ENCODE peak calls at places on chromosome 11, in four cellular contexts. One of them, this sample, is unnamed.

GRCh38 chr11:64924910-64925284 is 408 bp downstream of the PPP2R5B start:
- DNase-seq in fibroblast of mammary gland: no peak
- DNase-seq in heart left ventricle: peak; percentile 33
- DNase-seq in PC-3: no peak
- DNase-seq in this sample: no peak

GRCh38 chr11:106491751-106492150 is 414.3 kb downstream of the AASDHPPT start:
- DNase-seq in fibroblast of mammary gland: no peak
- DNase-seq in heart left ventricle: no peak
- DNase-seq in PC-3: no peak
- DNase-seq in this sample: no peak

GRCh38 chr11:12625438-12626071 is 48.7 kb upstream of the TEAD1 start:
- DNase-seq in fibroblast of mammary gland: peak; percentile 90
- DNase-seq in heart left ventricle: no peak
- DNase-seq in PC-3: peak; percentile 87
- DNase-seq in this sample: peak; percentile 66

GRCh38 chr11:128487978-128488377 is 99.4 kb downstream of the ETS1 start:
- DNase-seq in fibroblast of mammary gland: no peak
- DNase-seq in heart left ventricle: no peak
- DNase-seq in PC-3: no peak
- DNase-seq in this sample: no peak

GRCh38 chr11:125496465-125496817 is 376 bp upstream of the FEZ1 start:
- DNase-seq in fibroblast of mammary gland: no peak
- DNase-seq in heart left ventricle: no peak
- DNase-seq in PC-3: no peak
- DNase-seq in this sample: no peak

GRCh38 chr11:92893276-92893675 is 76.2 kb upstream of the MTNR1B start:
- DNase-seq in fibroblast of mammary gland: no peak
- DNase-seq in heart left ventricle: no peak
- DNase-seq in PC-3: no peak
- DNase-seq in this sample: peak; percentile 21

GRCh38 chr11:75668508-75669297 is at the start of gene MAP6:
- DNase-seq in fibroblast of mammary gland: no peak
- DNase-seq in heart left ventricle: peak; percentile 23
- DNase-seq in PC-3: peak; percentile 39
- DNase-seq in this sample: peak; percentile 11

GRCh38 chr11:103433976-103434375 is 324.8 kb downstream of the DYNC2H1 start:
- DNase-seq in fibroblast of mammary gland: no peak
- DNase-seq in heart left ventricle: no peak
- DNase-seq in PC-3: peak; percentile 28
- DNase-seq in this sample: no peak

GRCh38 chr11:11081786-11082185 is 223.9 kb upstream of the ZBED5 start:
- DNase-seq in fibroblast of mammary gland: no peak
- DNase-seq in heart left ventricle: no peak
- DNase-seq in PC-3: no peak
- DNase-seq in this sample: no peak

GRCh38 chr11:44814881-44815592 is 88.3 kb downstream of the TSPAN18 start:
- DNase-seq in fibroblast of mammary gland: peak; percentile 56
- DNase-seq in heart left ventricle: no peak
- DNase-seq in PC-3: no peak
- DNase-seq in this sample: peak; percentile 10

GRCh38 chr11:59574467-59574866 is 41.1 kb downstream of the OSBP start:
- DNase-seq in fibroblast of mammary gland: peak; percentile 33
- DNase-seq in heart left ventricle: no peak
- DNase-seq in PC-3: no peak
- DNase-seq in this sample: no peak

GRCh38 chr11:62560566-62561103 is 13.1 kb downstream of the EEF1G start:
- DNase-seq in fibroblast of mammary gland: peak; percentile 98
- DNase-seq in heart left ventricle: peak; percentile 89
- DNase-seq in PC-3: peak; percentile 99
- DNase-seq in this sample: peak; percentile 98

GRCh38 chr11:3105791-3106735 is 48.8 kb upstream of the CARS1 start:
- DNase-seq in fibroblast of mammary gland: no peak
- DNase-seq in heart left ventricle: no peak
- DNase-seq in PC-3: no peak
- DNase-seq in this sample: no peak

GRCh38 chr11:46296520-46297448 is 19.3 kb downstream of the CREB3L1 start:
- DNase-seq in fibroblast of mammary gland: peak; percentile 85
- DNase-seq in heart left ventricle: peak; percentile 59
- DNase-seq in PC-3: peak; percentile 19
- DNase-seq in this sample: no peak
- H3K4me3 ChIP-seq in fibroblast of mammary gland: no peak overlapping the region
- H3K4me3 ChIP-seq in heart left ventricle: peak overlapping the region; percentile 47
- H3K4me3 ChIP-seq in PC-3: no peak overlapping the region
- H3K4me3 ChIP-seq in this sample: no peak overlapping the region

GRCh38 chr11:124108158-124108557 is 7.1 kb upstream of the VWA5A start:
- DNase-seq in fibroblast of mammary gland: peak; percentile 41
- DNase-seq in heart left ventricle: no peak
- DNase-seq in PC-3: peak; percentile 53
- DNase-seq in this sample: peak; percentile 53
- TF ChIP-seq CTCF in fibroblast of mammary gland: peak; percentile 29
- TF ChIP-seq CTCF in heart left ventricle: no peak
- TF ChIP-seq CTCF in PC-3: peak; percentile 56
- TF ChIP-seq CTCF in this sample: peak; percentile 36

DNA sequence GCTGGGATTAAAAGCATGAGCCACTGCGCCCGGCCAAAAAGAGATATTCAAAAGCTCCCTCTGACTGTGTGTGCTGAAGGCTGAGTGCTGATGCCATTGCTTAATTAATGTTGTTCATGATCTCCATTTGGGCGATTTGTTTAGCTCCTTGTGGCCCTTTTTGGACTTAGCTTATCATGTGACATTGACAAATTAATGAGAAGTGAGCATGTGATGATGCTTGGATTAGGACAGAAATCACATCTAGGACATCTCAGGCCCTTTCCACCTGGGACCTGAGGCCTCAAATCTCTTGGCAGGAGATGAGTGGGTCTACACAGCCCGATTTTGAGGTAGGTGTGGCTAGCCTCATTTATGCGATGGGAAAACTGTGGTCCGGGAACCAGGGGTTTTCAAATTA is 10.4 kb downstream of the EHF start:
- DNase-seq in fibroblast of mammary gland: no peak
- DNase-seq in heart left ventricle: no peak
- DNase-seq in PC-3: no peak
- DNase-seq in this sample: no peak
- H3K4me3 ChIP-seq in fibroblast of mammary gland: no peak overlapping the region
- H3K4me3 ChIP-seq in heart left ventricle: no peak overlapping the region
- H3K4me3 ChIP-seq in PC-3: peak overlapping the region; percentile 43
- H3K4me3 ChIP-seq in this sample: no peak overlapping the region

GRCh38 chr11:68641880-68642279 is 42.5 kb upstream of the GAL start:
- DNase-seq in fibroblast of mammary gland: no peak
- DNase-seq in heart left ventricle: no peak
- DNase-seq in PC-3: no peak
- DNase-seq in this sample: no peak

GRCh38 chr11:68646832-68647231 is 37.5 kb upstream of the GAL start:
- DNase-seq in fibroblast of mammary gland: no peak
- DNase-seq in heart left ventricle: no peak
- DNase-seq in PC-3: no peak
- DNase-seq in this sample: no peak

GRCh38 chr11:68643576-68643975 is 40.8 kb upstream of the GAL start:
- DNase-seq in fibroblast of mammary gland: peak; percentile 9
- DNase-seq in heart left ventricle: no peak
- DNase-seq in PC-3: peak; percentile 49
- DNase-seq in this sample: no peak
- TF ChIP-seq CTCF in fibroblast of mammary gland: no peak
- TF ChIP-seq CTCF in heart left ventricle: no peak
- TF ChIP-seq CTCF in PC-3: peak; percentile 52
- TF ChIP-seq CTCF in this sample: no peak

GRCh38 chr11:130426223-130427048 is 2.0 kb downstream of the ADAMTS8 start:
- DNase-seq in fibroblast of mammary gland: no peak
- DNase-seq in heart left ventricle: no peak
- DNase-seq in PC-3: no peak
- DNase-seq in this sample: no peak
- H3K4me3 ChIP-seq in fibroblast of mammary gland: no peak overlapping the region
- H3K4me3 ChIP-seq in heart left ventricle: no peak overlapping the region
- H3K4me3 ChIP-seq in PC-3: no peak overlapping the region
- H3K4me3 ChIP-seq in this sample: no peak overlapping the region

DNA sequence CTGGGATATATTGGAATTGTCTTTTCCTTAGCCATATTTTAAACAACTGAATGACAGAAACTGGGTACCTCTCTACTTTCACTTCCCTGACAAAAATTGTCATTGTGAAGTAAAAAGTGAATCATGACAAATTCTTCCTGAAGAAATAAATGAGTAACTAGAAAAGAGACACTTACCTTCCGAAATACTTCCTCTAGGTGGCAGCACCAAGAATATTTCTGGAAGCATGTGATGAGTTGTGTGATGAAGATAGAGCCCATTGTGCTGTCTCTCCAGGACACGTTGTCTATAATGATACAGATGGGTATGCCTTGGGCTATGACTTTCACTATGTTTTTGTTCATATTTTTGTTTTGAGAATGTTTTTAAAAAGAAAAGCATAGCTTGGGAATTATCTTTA is 21.5 kb downstream of the CASP4 start:
- DNase-seq in fibroblast of mammary gland: peak; percentile 72
- DNase-seq in heart left ventricle: no peak
- DNase-seq in PC-3: peak; percentile 87
- DNase-seq in this sample: peak; percentile 70
- TF ChIP-seq CTCF in fibroblast of mammary gland: peak; percentile 53
- TF ChIP-seq CTCF in heart left ventricle: peak; percentile 23
- TF ChIP-seq CTCF in PC-3: peak; percentile 81
- TF ChIP-seq CTCF in this sample: peak; percentile 41

DNA sequence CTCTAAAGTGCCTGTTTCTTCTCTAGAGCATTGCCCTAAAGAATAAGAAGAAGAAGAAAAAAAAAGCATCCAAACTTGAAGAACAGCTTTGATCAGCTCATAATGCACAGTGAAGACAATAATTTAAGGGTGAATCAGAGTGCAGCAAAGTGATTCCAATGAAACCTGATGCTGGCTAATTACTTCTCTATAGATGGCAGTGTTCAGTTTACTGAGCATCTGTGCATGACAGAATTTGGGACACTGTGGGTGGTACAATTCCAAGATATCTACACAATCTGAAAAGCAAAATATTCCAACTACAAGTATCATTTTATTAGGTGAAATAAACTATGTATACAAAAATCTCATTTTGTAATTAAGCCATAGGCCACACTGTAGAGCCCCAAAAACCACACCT is 450.5 kb upstream of the CCDC90B start:
- DNase-seq in fibroblast of mammary gland: no peak
- DNase-seq in heart left ventricle: no peak
- DNase-seq in PC-3: peak; percentile 16
- DNase-seq in this sample: no peak
- H3K4me3 ChIP-seq in fibroblast of mammary gland: no peak overlapping the region
- H3K4me3 ChIP-seq in heart left ventricle: no peak overlapping the region
- H3K4me3 ChIP-seq in PC-3: no peak overlapping the region
- H3K4me3 ChIP-seq in this sample: no peak overlapping the region

GRCh38 chr11:72233773-72234513 is 9.4 kb downstream of the INPPL1 start:
- DNase-seq in fibroblast of mammary gland: no peak
- DNase-seq in heart left ventricle: no peak
- DNase-seq in PC-3: no peak
- DNase-seq in this sample: no peak

GRCh38 chr11:72231396-72232259 is 7.1 kb downstream of the INPPL1 start:
- DNase-seq in fibroblast of mammary gland: no peak
- DNase-seq in heart left ventricle: peak; percentile 63
- DNase-seq in PC-3: no peak
- DNase-seq in this sample: no peak

GRCh38 chr11:72234514-72234830 is 9.5 kb downstream of the PHOX2A start:
- DNase-seq in fibroblast of mammary gland: no peak
- DNase-seq in heart left ventricle: no peak
- DNase-seq in PC-3: no peak
- DNase-seq in this sample: no peak

GRCh38 chr11:72232260-72233055 is 7.9 kb downstream of the INPPL1 start:
- DNase-seq in fibroblast of mammary gland: no peak
- DNase-seq in heart left ventricle: no peak
- DNase-seq in PC-3: no peak
- DNase-seq in this sample: no peak

GRCh38 chr11:72233056-72233772 is 8.6 kb downstream of the INPPL1 start:
- DNase-seq in fibroblast of mammary gland: no peak
- DNase-seq in heart left ventricle: no peak
- DNase-seq in PC-3: no peak
- DNase-seq in this sample: no peak
- TF ChIP-seq CTCF in fibroblast of mammary gland: no peak
- TF ChIP-seq CTCF in heart left ventricle: no peak
- TF ChIP-seq CTCF in PC-3: no peak
- TF ChIP-seq CTCF in this sample: no peak

DNA sequence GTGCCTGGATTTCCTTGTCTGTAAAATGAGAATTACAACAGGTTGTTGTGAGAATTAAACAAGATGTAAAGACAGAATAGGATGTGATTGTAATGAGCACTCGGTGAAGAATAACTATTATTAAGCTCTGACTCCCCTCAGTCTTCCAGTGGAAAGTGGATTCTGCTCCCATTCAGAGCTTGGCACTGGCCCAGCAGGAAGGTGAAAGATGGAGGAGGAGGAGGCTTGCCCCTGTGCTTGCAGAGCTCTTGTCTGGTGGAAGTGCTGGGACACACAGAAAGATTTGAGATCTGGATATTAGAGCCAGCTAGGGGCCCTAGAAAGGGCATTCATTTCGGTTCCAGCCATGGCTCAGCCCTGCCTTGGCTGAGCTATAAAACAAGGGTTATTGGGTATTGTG is 28.2 kb downstream of the PHLDB1 start:
- DNase-seq in fibroblast of mammary gland: no peak
- DNase-seq in heart left ventricle: no peak
- DNase-seq in PC-3: no peak
- DNase-seq in this sample: no peak
- H3K4me3 ChIP-seq in fibroblast of mammary gland: no peak overlapping the region
- H3K4me3 ChIP-seq in heart left ventricle: no peak overlapping the region
- H3K4me3 ChIP-seq in PC-3: no peak overlapping the region
- H3K4me3 ChIP-seq in this sample: no peak overlapping the region